ENCODE peak calls at places on chromosome 6, in five cellular contexts. One of them, this sample, is unnamed.

GRCh38 chr6:53148684-53149083 is at the start of gene GCM1:
- DNase-seq in stimulated activated CD4-positive, alpha-beta T cell treated with anti-CD3 and anti-CD28 coated beads, Interleukin-15, amount 100 ng/mL, for 1 hour: no peak
- DNase-seq in midbrain: no peak
- DNase-seq in activated CD4-positive, alpha-beta T cell treated with anti-CD3 and anti-CD28 coated beads, Interleukin-2, amount 10 ng/mL, durations not matched to agents 7 days and 5 days: no peak
- DNase-seq in GM18507: no peak
- DNase-seq in this sample: no peak

GRCh38 chr6:169899481-169900145 is 148.2 kb downstream of the ERMARD start:
- DNase-seq in GM18507: no peak
- DNase-seq in activated CD4-positive, alpha-beta T cell treated with anti-CD3 and anti-CD28 coated beads, Interleukin-2, amount 10 ng/mL, durations not matched to agents 7 days and 5 days: no peak
- DNase-seq in midbrain: no peak
- DNase-seq in stimulated activated CD4-positive, alpha-beta T cell treated with anti-CD3 and anti-CD28 coated beads, Interleukin-15, amount 100 ng/mL, for 1 hour: no peak
- DNase-seq in this sample: peak; percentile 72

GRCh38 chr6:28211840-28212509 is 13.1 kb upstream of the ZSCAN9 start:
- DNase-seq in stimulated activated CD4-positive, alpha-beta T cell treated with anti-CD3 and anti-CD28 coated beads, Interleukin-15, amount 100 ng/mL, for 1 hour: no peak
- DNase-seq in GM18507: no peak
- DNase-seq in activated CD4-positive, alpha-beta T cell treated with anti-CD3 and anti-CD28 coated beads, Interleukin-2, amount 10 ng/mL, durations not matched to agents 7 days and 5 days: peak; percentile 19
- DNase-seq in midbrain: no peak
- DNase-seq in this sample: no peak

GRCh38 chr6:23306251-23306950 is 737.0 kb downstream of the HDGFL1 start:
- DNase-seq in GM18507: no peak
- DNase-seq in stimulated activated CD4-positive, alpha-beta T cell treated with anti-CD3 and anti-CD28 coated beads, Interleukin-15, amount 100 ng/mL, for 1 hour: no peak
- DNase-seq in midbrain: no peak
- DNase-seq in activated CD4-positive, alpha-beta T cell treated with anti-CD3 and anti-CD28 coated beads, Interleukin-2, amount 10 ng/mL, durations not matched to agents 7 days and 5 days: no peak
- DNase-seq in this sample: no peak

GRCh38 chr6:65745614-65746013 is 38.6 kb upstream of the EYS start:
- DNase-seq in activated CD4-positive, alpha-beta T cell treated with anti-CD3 and anti-CD28 coated beads, Interleukin-2, amount 10 ng/mL, durations not matched to agents 7 days and 5 days: no peak
- DNase-seq in midbrain: no peak
- DNase-seq in GM18507: no peak
- DNase-seq in stimulated activated CD4-positive, alpha-beta T cell treated with anti-CD3 and anti-CD28 coated beads, Interleukin-15, amount 100 ng/mL, for 1 hour: no peak
- DNase-seq in this sample: no peak

GRCh38 chr6:2797564-2798014 is 32.4 kb downstream of the WRNIP1 start:
- DNase-seq in activated CD4-positive, alpha-beta T cell treated with anti-CD3 and anti-CD28 coated beads, Interleukin-2, amount 10 ng/mL, durations not matched to agents 7 days and 5 days: no peak
- DNase-seq in GM18507: no peak
- DNase-seq in midbrain: no peak
- DNase-seq in stimulated activated CD4-positive, alpha-beta T cell treated with anti-CD3 and anti-CD28 coated beads, Interleukin-15, amount 100 ng/mL, for 1 hour: no peak
- DNase-seq in this sample: no peak

GRCh38 chr6:34671801-34672656 is 24.5 kb downstream of the ILRUN start:
- DNase-seq in GM18507: peak; percentile 37
- DNase-seq in midbrain: no peak
- DNase-seq in stimulated activated CD4-positive, alpha-beta T cell treated with anti-CD3 and anti-CD28 coated beads, Interleukin-15, amount 100 ng/mL, for 1 hour: peak; percentile 60
- DNase-seq in activated CD4-positive, alpha-beta T cell treated with anti-CD3 and anti-CD28 coated beads, Interleukin-2, amount 10 ng/mL, durations not matched to agents 7 days and 5 days: peak; percentile 85
- DNase-seq in this sample: no peak

GRCh38 chr6:110882824-110883554 is 8.4 kb downstream of the AMD1 start:
- DNase-seq in stimulated activated CD4-positive, alpha-beta T cell treated with anti-CD3 and anti-CD28 coated beads, Interleukin-15, amount 100 ng/mL, for 1 hour: no peak
- DNase-seq in activated CD4-positive, alpha-beta T cell treated with anti-CD3 and anti-CD28 coated beads, Interleukin-2, amount 10 ng/mL, durations not matched to agents 7 days and 5 days: no peak
- DNase-seq in midbrain: peak; percentile 47
- DNase-seq in GM18507: no peak
- DNase-seq in this sample: no peak

GRCh38 chr6:116971959-116972358 is 94.9 kb downstream of the RFX6 start:
- DNase-seq in activated CD4-positive, alpha-beta T cell treated with anti-CD3 and anti-CD28 coated beads, Interleukin-2, amount 10 ng/mL, durations not matched to agents 7 days and 5 days: peak; percentile 18
- DNase-seq in GM18507: no peak
- DNase-seq in stimulated activated CD4-positive, alpha-beta T cell treated with anti-CD3 and anti-CD28 coated beads, Interleukin-15, amount 100 ng/mL, for 1 hour: no peak
- DNase-seq in midbrain: peak; percentile 7
- DNase-seq in this sample: no peak

GRCh38 chr6:125066964-125067363 is 86.6 kb upstream of the TPD52L1 start:
- DNase-seq in midbrain: no peak
- DNase-seq in stimulated activated CD4-positive, alpha-beta T cell treated with anti-CD3 and anti-CD28 coated beads, Interleukin-15, amount 100 ng/mL, for 1 hour: no peak
- DNase-seq in GM18507: no peak
- DNase-seq in activated CD4-positive, alpha-beta T cell treated with anti-CD3 and anti-CD28 coated beads, Interleukin-2, amount 10 ng/mL, durations not matched to agents 7 days and 5 days: peak; percentile 71
- DNase-seq in this sample: no peak

GRCh38 chr6:82954937-82955577 is 110.6 kb downstream of the UBE3D start:
- DNase-seq in GM18507: no peak
- DNase-seq in activated CD4-positive, alpha-beta T cell treated with anti-CD3 and anti-CD28 coated beads, Interleukin-2, amount 10 ng/mL, durations not matched to agents 7 days and 5 days: no peak
- DNase-seq in midbrain: no peak
- DNase-seq in stimulated activated CD4-positive, alpha-beta T cell treated with anti-CD3 and anti-CD28 coated beads, Interleukin-15, amount 100 ng/mL, for 1 hour: no peak
- DNase-seq in this sample: no peak

GRCh38 chr6:161353208-161353613 is 79.3 kb upstream of the AGPAT4 start:
- DNase-seq in activated CD4-positive, alpha-beta T cell treated with anti-CD3 and anti-CD28 coated beads, Interleukin-2, amount 10 ng/mL, durations not matched to agents 7 days and 5 days: no peak
- DNase-seq in GM18507: no peak
- DNase-seq in midbrain: peak; percentile 59
- DNase-seq in stimulated activated CD4-positive, alpha-beta T cell treated with anti-CD3 and anti-CD28 coated beads, Interleukin-15, amount 100 ng/mL, for 1 hour: no peak
- DNase-seq in this sample: no peak

GRCh38 chr6:38151580-38152500 is 332.3 kb downstream of the ZFAND3 start:
- DNase-seq in GM18507: no peak
- DNase-seq in stimulated activated CD4-positive, alpha-beta T cell treated with anti-CD3 and anti-CD28 coated beads, Interleukin-15, amount 100 ng/mL, for 1 hour: no peak
- DNase-seq in midbrain: no peak
- DNase-seq in activated CD4-positive, alpha-beta T cell treated with anti-CD3 and anti-CD28 coated beads, Interleukin-2, amount 10 ng/mL, durations not matched to agents 7 days and 5 days: no peak
- DNase-seq in this sample: no peak

GRCh38 chr6:7052441-7052936 is 55.3 kb upstream of the RREB1 start:
- DNase-seq in activated CD4-positive, alpha-beta T cell treated with anti-CD3 and anti-CD28 coated beads, Interleukin-2, amount 10 ng/mL, durations not matched to agents 7 days and 5 days: no peak
- DNase-seq in stimulated activated CD4-positive, alpha-beta T cell treated with anti-CD3 and anti-CD28 coated beads, Interleukin-15, amount 100 ng/mL, for 1 hour: no peak
- DNase-seq in GM18507: no peak
- DNase-seq in midbrain: peak; percentile 70
- DNase-seq in this sample: no peak

This sample was measured in lower leg skin.